ENCODE peak calls at places on chromosomes 6 and 20, in four cellular contexts. W is A549, U is IMR-90, J is gastrocnemius medialis. P is an unnamed sample.

GRCh38 chr20:45595235-45595634 is 16.2 kb upstream of the WFDC8 start:
- DNase-seq in J (no peak), W (no peak), U (no peak), P (no peak)

GRCh38 chr6:139882234-139882633 is 507.8 kb upstream of the CITED2 start:
- DNase-seq in W (no peak), J (no peak), U (peak), P (no peak)

GRCh38 chr6:105603779-105604592 is 201.1 kb upstream of the PREP start:
- DNase-seq in W (no peak), U (peak), J (no peak), P (no peak)

GRCh38 chr6:122610690-122611455 is 668 bp downstream of the PKIB start:
- DNase-seq in W (peak), U (no peak), J (no peak), P (peak)

GRCh38 chr6:55659304-55659703 is 80.3 kb upstream of the HMGCLL1 start:
- DNase-seq in W (no peak), J (no peak), U (no peak), P (no peak)

GRCh38 chr6:136351518-136352106 is 62.0 kb upstream of the BCLAF1 start:
- DNase-seq in W (no peak), U (no peak), J (no peak), P (no peak)

GRCh38 chr6:76381612-76382011 is 309.1 kb upstream of the IMPG1 start:
- DNase-seq in U (no peak), W (no peak), J (no peak), P (no peak)

GRCh38 chr6:31090973-31091364 is 21.4 kb downstream of the C6orf15 start:
- DNase-seq in W (no peak), J (no peak), U (no peak), P (no peak)

GRCh38 chr20:62557425-62557824 is 81.6 kb upstream of the GATA5 start:
- DNase-seq in W (peak), J (no peak), U (no peak), P (no peak)

GRCh38 chr6:134819858-134820495 is 129.9 kb downstream of the ALDH8A1 start:
- DNase-seq in J (no peak), U (no peak), W (no peak), P (no peak)

GRCh38 chr6:144321839-144322591 is 36.9 kb downstream of the UTRN start:
- DNase-seq in J (no peak), W (peak), U (peak), P (no peak)

GRCh38 chr6:10416863-10417641 is 2.2 kb upstream of the TFAP2A start:
- DNase-seq in J (no peak), W (no peak), U (no peak), P (no peak)

GRCh38 chr20:34751453-34751852 is 47.3 kb downstream of the TP53INP2 start:
- DNase-seq in J (no peak), U (peak), W (no peak), P (no peak)

GRCh38 chr6:168219167-168219566 is 100.4 kb downstream of the DACT2 start:
- DNase-seq in J (no peak), W (no peak), U (no peak), P (no peak)

GRCh38 chr6:73388800-73389512 is 5.7 kb upstream of the DDX43 start:
- DNase-seq in J (peak), W (peak), U (peak), P (peak)

GRCh38 chr20:6071162-6071695 is 17.4 kb upstream of the LRRN4 start:
- DNase-seq in W (no peak), J (no peak), U (no peak), P (no peak)

GRCh38 chr6:56435326-56435725 is 187.9 kb upstream of the COL21A1 start:
- DNase-seq in W (no peak), U (no peak), J (no peak), P (no peak)

GRCh38 chr6:136594671-136595070 is 44.4 kb upstream of the MAP7 start:
- DNase-seq in W (no peak), U (no peak), J (no peak), P (no peak)

GRCh38 chr20:25006431-25007167 is 14.0 kb upstream of the APMAP start:
- DNase-seq in W (no peak), J (no peak), U (no peak), P (no peak)

GRCh38 chr6:112066606-112067005 is 12.7 kb downstream of the CCN6 start:
- DNase-seq in U (no peak), J (no peak), W (no peak), P (no peak)

GRCh38 chr20:15359056-15359455 is 1021.6 kb upstream of the FLRT3 start:
- DNase-seq in J (no peak), W (peak), U (peak), P (no peak)

GRCh38 chr20:15937179-15937578 is 636.1 kb downstream of the KIF16B start:
- DNase-seq in W (no peak), J (no peak), U (no peak), P (no peak)

GRCh38 chr20:53639647-53640440 is 46.2 kb upstream of the ZNF217 start:
- DNase-seq in U (no peak), W (no peak), J (no peak), P (no peak)

GRCh38 chr6:22079788-22080187 is 217.0 kb downstream of the PRL start:
- DNase-seq in U (peak), J (no peak), W (no peak), P (no peak)

GRCh38 chr6:108948252-108948651 is 100.0 kb downstream of the ARMC2 start:
- DNase-seq in W (no peak), U (no peak), J (no peak), P (peak)

GRCh38 chr20:50192364-50193168 is 1.9 kb downstream of the CEBPB start:
- DNase-seq in W (peak), J (peak), U (peak), P (peak)
- TF ChIP-seq POLR2A in W (no peak), J (peak), U (no peak), P (no peak)

GRCh38 chr6:119310486-119311036 is 39.0 kb downstream of the MAN1A1 start:
- DNase-seq in U (peak), W (no peak), J (no peak), P (no peak)

GRCh38 chr6:119311514-119312142 is 37.9 kb downstream of the MAN1A1 start:
- DNase-seq in W (no peak), J (no peak), U (no peak), P (no peak)

GRCh38 chr6:119308048-119308570 is 41.5 kb downstream of the MAN1A1 start:
- DNase-seq in J (no peak), W (peak), U (peak), P (no peak)

GRCh38 chr6:119307041-119307440 is 42.5 kb downstream of the MAN1A1 start:
- DNase-seq in J (no peak), U (no peak), W (no peak), P (no peak)

DNA sequence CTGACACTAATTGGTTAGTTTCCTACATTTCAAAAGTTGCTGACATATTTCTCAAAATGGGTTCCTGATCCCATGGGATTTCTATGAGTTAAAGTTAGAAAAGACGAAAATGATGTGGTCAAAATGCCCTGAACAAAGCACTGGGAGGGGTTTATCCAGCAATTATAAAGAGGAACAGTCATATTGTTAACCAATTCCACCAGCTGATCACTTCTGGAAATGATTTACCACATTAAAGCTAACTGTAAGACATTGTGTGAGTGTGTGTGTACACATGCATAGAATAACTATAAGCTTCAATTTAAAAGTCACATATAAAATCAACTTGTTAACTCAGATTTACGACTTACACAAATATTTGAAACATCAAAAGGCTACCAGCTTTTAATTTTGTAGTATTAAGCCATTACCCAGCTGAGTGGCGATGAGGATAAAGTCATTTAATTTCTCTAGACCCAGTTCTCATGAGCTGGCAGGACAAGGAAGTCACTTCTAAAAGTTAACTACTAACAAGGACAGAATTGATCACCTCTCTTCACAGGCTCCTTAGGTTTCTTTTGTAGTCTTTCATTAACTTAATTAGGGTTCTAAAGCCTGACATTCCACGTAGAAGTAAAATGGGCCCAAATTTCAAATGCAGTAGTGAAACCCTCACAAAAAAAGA is 40.4 kb downstream of the MAN1A1 start:
- DNase-seq in J (no peak), W (no peak), U (no peak), P (no peak)
- H3K27ac ChIP-seq in J (no peak), W (no peak), U (no peak), P (no peak)

DNA sequence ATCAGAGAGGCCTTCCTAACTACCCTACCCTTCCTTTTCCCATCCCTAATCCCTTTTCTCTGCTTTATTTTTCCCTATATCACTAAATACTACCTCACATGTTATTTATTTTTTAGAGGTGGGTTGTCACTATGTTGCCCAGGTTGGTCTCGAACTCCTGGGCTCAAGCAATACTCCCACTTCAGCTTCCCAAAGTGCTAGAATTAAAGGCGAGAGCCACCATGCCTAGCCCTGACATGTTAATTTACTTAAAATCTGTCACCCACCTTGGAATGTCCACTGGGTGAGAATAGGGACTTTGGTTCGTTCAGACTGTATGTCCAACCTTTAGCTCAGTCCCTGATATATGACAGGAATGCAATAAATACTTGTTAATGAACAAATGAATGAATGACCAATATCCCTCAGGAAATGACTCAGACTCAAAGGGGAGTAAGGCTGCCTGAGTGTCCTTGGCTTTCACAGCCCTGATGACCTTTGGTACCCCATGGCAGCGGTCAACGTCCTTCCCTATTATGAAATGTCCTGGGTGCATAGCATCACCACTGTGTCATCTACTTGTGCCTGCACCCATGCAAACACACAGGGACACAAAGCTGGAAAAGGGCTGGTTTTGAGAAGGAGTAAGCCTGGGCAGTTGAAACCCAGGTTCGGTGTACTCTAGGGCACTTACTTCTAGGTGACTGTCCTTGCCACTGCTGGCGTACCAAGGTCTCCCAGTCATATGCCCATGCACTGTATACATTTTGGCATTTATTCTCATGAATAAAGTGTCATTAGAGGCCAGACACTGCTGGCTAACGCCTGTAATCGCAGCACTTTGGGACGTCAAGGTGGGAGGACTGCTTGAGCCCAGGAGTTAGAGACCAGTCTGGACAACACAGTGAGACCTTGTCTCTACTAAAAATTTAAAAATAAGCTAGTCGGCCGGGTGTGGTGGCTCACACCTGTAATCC is 26.5 kb downstream of the BCL2L1 start:
- DNase-seq in U (peak), J (no peak), W (peak), P (no peak)
- TF ChIP-seq POLR2A in U (no peak), J (peak), W (no peak), P (no peak)

DNA sequence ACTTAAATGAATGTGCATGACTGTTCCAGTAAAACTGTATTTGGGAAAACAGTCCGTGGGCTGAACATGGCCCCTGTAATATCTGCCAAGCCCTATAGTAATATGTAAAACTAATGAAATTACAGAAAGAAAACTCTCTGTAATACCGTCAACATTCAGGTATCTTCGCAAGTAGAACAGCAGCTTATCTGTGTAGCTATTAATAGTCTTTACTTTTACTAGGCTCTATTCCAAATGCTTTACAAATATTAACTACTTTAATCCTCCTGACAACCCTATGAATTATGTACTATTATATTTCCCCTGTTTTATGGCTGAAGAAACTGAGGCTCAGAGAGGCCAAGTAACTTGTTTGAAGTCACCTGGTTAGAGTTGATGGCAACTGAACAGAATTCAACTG is 57.1 kb downstream of the DAAM2 start:
- DNase-seq in U (no peak), J (no peak), W (no peak), P (no peak)
- H3K27ac ChIP-seq in U (no peak), J (no peak), W (no peak), P (peak)

GRCh38 chr20:58980711-58981563 is at the start of gene NELFCD:
- DNase-seq in W (peak), U (peak), J (peak), P (peak)
- TF ChIP-seq POLR2A in W (peak), U (peak), J (peak), P (no peak)

GRCh38 chr6:3523288-3523670 is 66.4 kb upstream of the SLC22A23 start:
- DNase-seq in J (no peak), U (peak), W (no peak), P (no peak)
- H3K27ac ChIP-seq in J (no peak), U (peak), W (peak), P (no peak)